ENCODE peak calls at places on chromosomes 7 and 10, in six cellular contexts. M is mucosa of descending colon, Q is uterus, C is left ventricle myocardium inferior, K is osteoblast, U is fibroblast of lung. D is an unnamed sample.

GRCh38 chr7:3461923-3462322 is 160.9 kb downstream of the SDK1 start:
- DNase-seq in M (no peak), Q (no peak), C (no peak), K (no peak), U (no peak), D (no peak)

GRCh38 chr7:135757719-135758411 is 9.3 kb upstream of the FAM180A start:
- DNase-seq in M (no peak), Q (peak), C (peak), K (no peak), U (peak), D (peak)

GRCh38 chr7:90119178-90119971 is 34.9 kb upstream of the STEAP1 start:
- DNase-seq in M (peak), Q (peak), C (peak), K (no peak), U (peak), D (no peak)

GRCh38 chr10:114320249-114321116 is 81.4 kb downstream of the VWA2 start:
- DNase-seq in M (no peak), Q (peak), C (no peak), K (no peak), U (peak), D (peak)

GRCh38 chr10:102682441-102682840 is 31.8 kb downstream of the ARL3 start:
- DNase-seq in M (no peak), Q (no peak), C (no peak), K (no peak), U (no peak), D (peak)

GRCh38 chr7:75732764-75733630 is 5.7 kb downstream of the HIP1 start:
- DNase-seq in M (no peak), Q (peak), C (no peak), K (peak), U (peak), D (peak)

GRCh38 chr10:38102889-38103288 is 8.8 kb downstream of the ZNF37A start:
- DNase-seq in M (no peak), Q (no peak), C (no peak), K (no peak), U (no peak), D (no peak)

GRCh38 chr10:111128331-111129167 is 51.7 kb downstream of the ADRA2A start:
- DNase-seq in M (no peak), Q (no peak), C (no peak), K (peak), U (peak), D (peak)

GRCh38 chr10:121127151-121127906 is 276.2 kb downstream of the WDR11 start:
- DNase-seq in M (no peak), Q (no peak), C (no peak), K (no peak), U (no peak), D (no peak)

GRCh38 chr10:113550365-113550764 is 2.5 kb upstream of the HABP2 start:
- DNase-seq in M (no peak), Q (no peak), C (no peak), K (no peak), U (peak), D (peak)

GRCh38 chr10:78348416-78349164 is 314.9 kb downstream of the RPS24 start:
- DNase-seq in M (no peak), Q (peak), C (no peak), K (no peak), U (no peak), D (no peak)

GRCh38 chr7:56106108-56107073 is at the start of gene CHCHD2:
- DNase-seq in M (peak), Q (peak), C (peak), K (peak), U (peak), D (peak)

GRCh38 chr10:78211476-78212110 is 177.9 kb downstream of the RPS24 start:
- DNase-seq in M (no peak), Q (peak), C (no peak), K (peak), U (peak), D (peak)

GRCh38 chr7:37832194-37832593 is 16.2 kb upstream of the NME8 start:
- DNase-seq in M (peak), Q (peak), C (peak), K (no peak), U (peak), D (peak)

GRCh38 chr10:31207636-31208035 is 111.4 kb upstream of the ZEB1 start:
- DNase-seq in M (no peak), Q (no peak), C (no peak), K (no peak), U (peak), D (no peak)

GRCh38 chr10:96133135-96133534 is 3.0 kb downstream of the ZNF518A start:
- DNase-seq in M (no peak), Q (no peak), C (no peak), K (peak), U (peak), D (peak)

GRCh38 chr10:128206676-128207075 is 80.5 kb upstream of the MKI67 start:
- DNase-seq in M (no peak), Q (no peak), C (no peak), K (no peak), U (no peak), D (no peak)

GRCh38 chr7:69656890-69657289 is 58.6 kb downstream of the AUTS2 start:
- DNase-seq in M (no peak), Q (peak), C (peak), K (no peak), U (peak), D (no peak)

GRCh38 chr7:101588131-101588935 is 40.8 kb downstream of the MYL10 start:
- DNase-seq in M (no peak), Q (no peak), C (no peak), K (peak), U (no peak), D (no peak)

GRCh38 chr7:51344406-51344805 is 27.8 kb upstream of the COBL start:
- DNase-seq in M (no peak), Q (no peak), C (no peak), K (no peak), U (peak), D (peak)

GRCh38 chr7:33388332-33388731 is 259.0 kb downstream of the BBS9 start:
- DNase-seq in M (no peak), Q (no peak), C (no peak), K (no peak), U (peak), D (no peak)

GRCh38 chr10:29032229-29032628 is 256.6 kb upstream of the LYZL1 start:
- DNase-seq in M (no peak), Q (no peak), C (no peak), K (no peak), U (no peak), D (no peak)

GRCh38 chr10:51602326-51602725 is 97.1 kb downstream of the CSTF2T start:
- DNase-seq in M (no peak), Q (no peak), C (no peak), K (no peak), U (no peak), D (no peak)

GRCh38 chr7:51019231-51019844 is 236.6 kb upstream of the GRB10 start:
- DNase-seq in M (no peak), Q (no peak), C (no peak), K (peak), U (peak), D (peak)

GRCh38 chr7:30886608-30887011 is 25.0 kb upstream of the AQP1 start:
- DNase-seq in M (no peak), Q (peak), C (no peak), K (no peak), U (no peak), D (no peak)

GRCh38 chr7:91291902-91292301 is 27.7 kb downstream of the FZD1 start:
- DNase-seq in M (no peak), Q (no peak), C (no peak), K (no peak), U (no peak), D (peak)

GRCh38 chr7:131606346-131607290 is 50.2 kb upstream of the PODXL start:
- DNase-seq in M (no peak), Q (no peak), C (no peak), K (no peak), U (no peak), D (peak)

GRCh38 chr7:76397409-76398183 is 11.9 kb downstream of the SSC4D start:
- DNase-seq in M (peak), Q (peak), C (peak), K (peak), U (peak), D (peak)

GRCh38 chr10:77355844-77356243 is 281.8 kb downstream of the KCNMA1 start:
- DNase-seq in M (no peak), Q (no peak), C (no peak), K (peak), U (peak), D (peak)

GRCh38 chr10:80536361-80536835 is 1.3 kb upstream of the SH2D4B start:
- DNase-seq in M (no peak), Q (no peak), C (no peak), K (no peak), U (no peak), D (no peak)

GRCh38 chr7:28176174-28176573 is 4.4 kb downstream of the JAZF1 start:
- DNase-seq in M (no peak), Q (peak), C (no peak), K (no peak), U (no peak), D (no peak)

GRCh38 chr7:109890622-109891021 is 1200.3 kb upstream of the LRRN3 start:
- DNase-seq in M (no peak), Q (no peak), C (no peak), K (no peak), U (peak), D (no peak)

GRCh38 chr7:46157414-46157813 is 236.3 kb upstream of the IGFBP3 start:
- DNase-seq in M (no peak), Q (no peak), C (no peak), K (no peak), U (no peak), D (no peak)

GRCh38 chr10:101889256-101890210 is 45.9 kb upstream of the KCNIP2 start:
- DNase-seq in M (peak), Q (peak), C (peak), K (peak), U (peak), D (peak)

GRCh38 chr7:121480566-121481335 is 84.6 kb upstream of the FAM3C start:
- DNase-seq in M (no peak), Q (no peak), C (no peak), K (no peak), U (peak), D (no peak)

GRCh38 chr7:150322833-150323681 is at the start of the genes ACTR3C and LRRC61:
- DNase-seq in M (peak), Q (peak), C (peak), K (peak), U (peak), D (peak)
- TF ChIP-seq CTCF in M (peak), Q (no peak), C (peak), K (no peak), U (no peak), D (no peak)

GRCh38 chr7:115511330-115511729 is 519.2 kb downstream of the TFEC start:
- DNase-seq in M (no peak), Q (no peak), C (no peak), K (no peak), U (no peak), D (peak)
- TF ChIP-seq CTCF in M (no peak), Q (no peak), C (no peak), K (no peak), U (no peak), D (peak)

GRCh38 chr7:26399309-26399610 is 107.6 kb downstream of the SNX10 start:
- DNase-seq in M (peak), Q (peak), C (peak), K (peak), U (peak), D (no peak)
- TF ChIP-seq CTCF in M (no peak), Q (peak), C (peak), K (peak), U (peak), D (no peak)

DNA sequence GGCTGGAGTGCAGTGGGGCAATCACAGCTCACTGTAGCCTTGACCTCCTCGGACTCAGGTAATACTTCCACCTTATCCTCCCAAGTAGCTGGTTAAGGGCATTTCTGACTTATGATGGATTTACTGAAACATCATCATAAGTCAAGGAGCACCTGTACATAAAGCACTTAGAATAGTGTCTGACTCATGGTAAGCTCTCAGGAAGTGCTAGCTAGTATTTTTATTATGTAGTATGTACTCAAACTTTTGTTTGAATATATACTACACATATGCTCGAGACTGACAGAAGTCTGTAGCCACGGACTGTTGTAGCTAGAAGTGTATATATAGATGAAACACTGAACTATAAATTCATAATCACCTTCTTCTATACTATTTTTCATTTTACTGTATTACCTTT is 107.5 kb upstream of the DNAJB12 start:
- DNase-seq in M (no peak), Q (no peak), C (no peak), K (no peak), U (no peak), D (no peak)
- TF ChIP-seq CTCF in M (no peak), Q (no peak), C (no peak), K (no peak), U (no peak), D (no peak)